ENCODE peak calls at places on chromosomes 1 and 21, in four cellular contexts. Q, N, S and P are unnamed samples.
A peak's percentile ranks its signal among the peaks of the same experiment; 100 is the strongest.

GRCh38 chr1:7280257-7280656 is 490.8 kb upstream of the VAMP3 start:
- DNase-seq in Q (no peak), N (no peak), S (no peak), P (no peak)

GRCh38 chr1:7345516-7345915 is 425.6 kb upstream of the VAMP3 start:
- DNase-seq in Q (no peak), N (no peak), S (no peak), P (no peak)

GRCh38 chr1:190679032-190679431 is 201.4 kb upstream of the BRINP3 start:
- DNase-seq in Q (peak; percentile 8), N (no peak), S (no peak), P (no peak)

GRCh38 chr1:228664399-228664914 is 70.8 kb upstream of the RHOU start:
- DNase-seq in Q (peak; percentile 16), N (peak; percentile 86), S (peak; percentile 86), P (peak; percentile 73)

GRCh38 chr1:92916899-92917298 is 44.4 kb downstream of the DIPK1A start:
- DNase-seq in Q (no peak), N (no peak), S (no peak), P (no peak)

GRCh38 chr1:78005755-78006154 is 1.0 kb downstream of the DNAJB4 start:
- DNase-seq in Q (peak; percentile 88), N (peak; percentile 48), S (peak; percentile 70), P (no peak)

GRCh38 chr1:20470174-20470573 is 15.8 kb downstream of the CAMK2N1 start:
- DNase-seq in Q (no peak), N (no peak), S (no peak), P (no peak)

GRCh38 chr1:29833596-29833995 is 597.3 kb downstream of the PTPRU start:
- DNase-seq in Q (no peak), N (no peak), S (no peak), P (no peak)

GRCh38 chr1:156463874-156464273 is 36.7 kb downstream of the MEF2D start:
- DNase-seq in Q (no peak), N (no peak), S (no peak), P (no peak)

GRCh38 chr1:77026126-77026525 is 158.8 kb downstream of the ST6GALNAC5 start:
- DNase-seq in Q (no peak), N (no peak), S (no peak), P (no peak)

GRCh38 chr1:224861317-224861716 is 68.2 kb upstream of the DNAH14 start:
- DNase-seq in Q (no peak), N (no peak), S (no peak), P (no peak)

GRCh38 chr1:98034505-98034904 is 113.7 kb upstream of the DPYD start:
- DNase-seq in Q (peak; percentile 84), N (no peak), S (no peak), P (no peak)

GRCh38 chr1:154608522-154609294 is 722 bp upstream of the ADAR start:
- DNase-seq in Q (peak; percentile 51), N (no peak), S (peak; percentile 54), P (no peak)

GRCh38 chr1:63042278-63042677 is 258.3 kb downstream of the ATG4C start:
- DNase-seq in Q (no peak), N (no peak), S (no peak), P (no peak)

GRCh38 chr1:86731416-86731815 is 27.0 kb downstream of the SH3GLB1 start:
- DNase-seq in Q (no peak), N (no peak), S (no peak), P (no peak)

GRCh38 chr1:86733340-86733739 is 29.0 kb downstream of the SH3GLB1 start:
- DNase-seq in Q (no peak), N (no peak), S (no peak), P (no peak)
- TF ChIP-seq CTCF in Q (no peak), N (no peak), S (no peak), P (no peak)

GRCh38 chr1:172755099-172755498 is 96.2 kb downstream of the FASLG start:
- DNase-seq in Q (no peak), N (no peak), S (no peak), P (no peak)

GRCh38 chr1:172758242-172758641 is 99.3 kb downstream of the FASLG start:
- DNase-seq in Q (no peak), N (no peak), S (no peak), P (no peak)

GRCh38 chr1:172753964-172754363 is 95.1 kb downstream of the FASLG start:
- DNase-seq in Q (no peak), N (no peak), S (no peak), P (no peak)

GRCh38 chr1:172754609-172755008 is 95.7 kb downstream of the FASLG start:
- DNase-seq in Q (no peak), N (no peak), S (no peak), P (no peak)

DNA sequence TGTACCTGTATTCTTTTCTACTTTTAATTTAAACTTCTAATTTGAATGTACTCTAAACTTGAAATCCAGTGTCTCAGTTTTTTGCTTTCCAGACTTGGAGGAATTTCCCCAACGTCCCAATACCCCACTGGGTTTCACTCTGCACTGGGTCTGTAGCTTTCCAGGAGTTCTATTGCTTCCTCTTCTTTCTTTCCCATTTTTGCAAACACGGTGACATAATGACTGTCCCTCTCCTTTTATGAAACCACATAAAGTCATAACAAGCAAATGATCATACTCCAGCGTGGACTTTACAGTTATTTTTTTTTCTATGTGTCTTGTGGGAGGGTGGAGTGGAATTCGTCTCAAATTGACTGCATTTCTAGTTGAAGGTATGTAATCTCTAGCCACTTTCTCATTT is 97.1 kb downstream of the FASLG start:
- DNase-seq in Q (no peak), N (no peak), S (no peak), P (no peak)
- TF ChIP-seq CTCF in Q (no peak), N (no peak), S (no peak), P (no peak)

GRCh38 chr1:201023517-201023902 is at the start of gene KIF21B:
- DNase-seq in Q (no peak), N (peak; percentile 74), S (peak; percentile 82), P (peak; percentile 96)

GRCh38 chr1:201022178-201022823 is 1.2 kb downstream of the KIF21B start:
- DNase-seq in Q (no peak), N (no peak), S (no peak), P (no peak)

GRCh38 chr1:201021333-201022177 is 2.0 kb downstream of the KIF21B start:
- DNase-seq in Q (no peak), N (no peak), S (no peak), P (no peak)

GRCh38 chr1:201024251-201024998 is 911 bp upstream of the KIF21B start:
- DNase-seq in Q (no peak), N (no peak), S (no peak), P (no peak)

DNA sequence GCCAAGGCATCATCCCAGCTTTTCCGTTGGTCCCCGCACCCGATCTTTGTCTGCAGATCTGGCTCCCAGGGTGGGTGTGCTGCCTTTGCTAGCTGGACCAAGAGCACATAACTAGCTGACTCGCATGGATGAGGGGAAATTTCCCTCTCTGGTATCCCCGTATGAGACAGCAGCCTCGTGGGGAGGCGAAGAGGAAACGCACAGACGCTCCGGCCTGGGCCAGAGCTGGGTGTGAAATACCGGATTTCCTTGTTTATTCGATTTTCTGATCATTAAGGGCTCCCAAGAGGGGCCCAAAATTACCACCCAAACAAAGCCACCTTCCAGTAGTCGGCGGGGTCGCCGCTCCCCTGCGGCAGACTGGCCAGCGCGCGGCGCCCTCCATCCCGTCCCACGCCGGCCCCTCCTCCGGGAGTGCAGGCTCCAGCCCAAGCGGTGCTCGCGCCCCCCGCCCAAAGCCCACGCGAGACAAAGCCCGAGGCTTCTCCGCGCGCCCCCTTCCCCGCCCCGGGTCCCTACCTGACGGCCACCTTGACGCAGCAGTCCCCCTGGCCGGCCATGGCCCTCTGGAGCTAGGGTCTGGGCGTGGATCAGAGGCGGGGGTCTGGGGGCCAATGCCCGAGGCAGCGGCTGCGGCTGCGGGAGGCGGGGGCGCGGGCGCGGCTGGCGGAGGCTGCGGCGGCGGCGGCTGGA is 544 bp downstream of the KIF21B start:
- DNase-seq in Q (no peak), N (no peak), S (peak; percentile 25), P (no peak)
- TF ChIP-seq CTCF in Q (no peak), N (no peak), S (no peak), P (peak; percentile 22)

GRCh38 chr1:31764307-31765040 is at the start of gene ADGRB2:
- DNase-seq in Q (no peak), N (no peak), S (no peak), P (peak; percentile 61)
- TF ChIP-seq CTCF in Q (no peak), N (no peak), S (no peak), P (no peak)

DNA sequence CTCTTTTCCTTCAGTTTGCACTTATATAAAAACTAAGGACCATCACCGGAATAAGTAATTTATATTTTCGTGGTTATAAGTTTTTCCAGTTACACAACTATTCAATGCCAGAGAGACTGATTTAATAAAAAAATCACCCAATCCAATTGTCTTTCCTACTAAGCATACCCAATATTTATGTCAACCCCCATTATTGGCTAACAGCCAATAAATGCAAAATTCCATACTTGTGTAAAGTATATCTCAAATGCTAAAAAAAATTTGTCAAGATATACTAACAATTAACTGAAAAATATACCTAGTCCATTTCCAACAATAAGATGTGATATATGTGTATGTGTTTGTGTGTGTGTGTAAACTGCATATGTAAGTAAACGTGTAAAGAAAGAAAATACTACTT is 117.4 kb downstream of the AGBL4 start:
- DNase-seq in Q (no peak), N (no peak), S (no peak), P (no peak)
- TF ChIP-seq CTCF in Q (no peak), N (no peak), S (no peak), P (no peak)

GRCh38 chr21:25362375-25363267 is 244.7 kb downstream of the MRPL39 start:
- DNase-seq in Q (no peak), N (no peak), S (no peak), P (peak; percentile 24)

GRCh38 chr21:25361097-25361496 is 246.2 kb downstream of the MRPL39 start:
- DNase-seq in Q (no peak), N (no peak), S (no peak), P (no peak)

GRCh38 chr21:25361765-25362164 is 245.5 kb downstream of the MRPL39 start:
- DNase-seq in Q (no peak), N (no peak), S (no peak), P (no peak)

GRCh38 chr21:25359724-25360123 is 247.6 kb downstream of the MRPL39 start:
- DNase-seq in Q (no peak), N (no peak), S (no peak), P (no peak)

DNA sequence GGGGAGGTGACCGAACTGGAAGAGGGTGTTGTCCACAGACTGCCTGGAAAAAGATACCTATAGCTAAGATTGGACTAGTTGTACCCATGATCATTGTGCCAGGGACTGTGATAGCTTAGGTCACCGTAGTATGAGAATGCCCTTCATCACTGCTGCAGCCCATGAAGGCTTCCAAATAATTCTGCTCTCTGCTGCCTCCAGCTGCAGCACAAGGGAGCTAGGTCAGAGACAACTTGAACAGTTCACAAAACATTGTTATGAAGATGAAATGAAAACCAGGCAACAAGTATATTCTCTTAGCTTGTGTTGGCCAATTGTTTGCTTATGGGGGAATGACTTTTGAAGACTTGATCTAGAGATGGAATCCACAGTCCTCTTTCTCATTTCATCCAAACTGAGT is 246.7 kb downstream of the MRPL39 start:
- DNase-seq in Q (no peak), N (no peak), S (no peak), P (no peak)
- TF ChIP-seq CTCF in Q (peak; percentile 28), N (no peak), S (no peak), P (no peak)

GRCh38 chr1:244918422-244919319 is 54.3 kb upstream of the HNRNPU start:
- DNase-seq in Q (peak; percentile 10), N (peak; percentile 22), S (peak; percentile 43), P (peak; percentile 71)
- TF ChIP-seq CTCF in Q (no peak), N (no peak), S (no peak), P (no peak)